ENCODE peak calls at places on chromosomes 13 and 19, in four cellular contexts. V is GM12878, A is H1, M is HepG2. R is an unnamed sample.

GRCh38 chr19:28737021-28737525 is 475.9 kb downstream of the UQCRFS1 start:
- DNase-seq in V (peak), A (no peak), M (peak), R (peak)

GRCh38 chr19:6693681-6694080 is 23.7 kb upstream of the TNFSF14 start:
- DNase-seq in V (no peak), A (no peak), M (peak), R (peak)

GRCh38 chr19:23285948-23286347 is 35.8 kb upstream of the ZNF724 start:
- DNase-seq in V (no peak), A (no peak), M (no peak), R (no peak)

GRCh38 chr13:42102961-42103688 is 54.7 kb downstream of the DGKH start:
- DNase-seq in V (no peak), A (no peak), M (no peak), R (no peak)

GRCh38 chr19:51076602-51077213 is 6.0 kb downstream of the KLK14 start:
- DNase-seq in V (no peak), A (no peak), M (no peak), R (no peak)

GRCh38 chr19:50607874-50608785 is 31.6 kb downstream of the SYT3 start:
- DNase-seq in V (peak), A (peak), M (peak), R (peak)

GRCh38 chr19:29551774-29552173 is 26.0 kb downstream of the VSTM2B start:
- DNase-seq in V (no peak), A (peak), M (no peak), R (no peak)

GRCh38 chr19:33751386-33751770 is 45.3 kb upstream of the KCTD15 start:
- DNase-seq in V (no peak), A (no peak), M (no peak), R (no peak)

GRCh38 chr19:18282021-18282787 is 782 bp upstream of the JUND start:
- DNase-seq in V (no peak), A (no peak), M (peak), R (no peak)

GRCh38 chr13:22451345-22451744 is 729.4 kb upstream of the SGCG start:
- DNase-seq in V (no peak), A (no peak), M (peak), R (no peak)

GRCh38 chr19:33497778-33498175 is 23.8 kb downstream of the PEPD start:
- DNase-seq in V (no peak), A (no peak), M (no peak), R (no peak)

GRCh38 chr19:13155472-13156284 is 5.5 kb downstream of the IER2 start:
- DNase-seq in V (no peak), A (peak), M (peak), R (peak)

GRCh38 chr13:42396501-42396900 is 124.5 kb downstream of the AKAP11 start:
- DNase-seq in V (no peak), A (no peak), M (no peak), R (no peak)

GRCh38 chr13:100423375-100423774 is 165.2 kb downstream of the GGACT start:
- DNase-seq in V (no peak), A (no peak), M (no peak), R (no peak)

GRCh38 chr13:73273276-73273675 is 214.5 kb downstream of the KLF5 start:
- DNase-seq in V (no peak), A (no peak), M (no peak), R (no peak)

GRCh38 chr19:10120538-10121198 is 969 bp upstream of the EIF3G start:
- DNase-seq in V (no peak), A (no peak), M (no peak), R (no peak)

GRCh38 chr19:6730153-6730804 is 7.1 kb downstream of the GPR108 start:
- DNase-seq in V (no peak), A (peak), M (peak), R (peak)

GRCh38 chr13:57825066-57825465 is 193.5 kb downstream of the PCDH17 start:
- DNase-seq in V (no peak), A (no peak), M (no peak), R (no peak)

GRCh38 chr13:103263448-103263847 is 197.2 kb upstream of the SLC10A2 start:
- DNase-seq in V (no peak), A (no peak), M (no peak), R (no peak)

GRCh38 chr19:35760711-35761349 is 2.9 kb downstream of the PROSER3 start:
- DNase-seq in V (no peak), A (no peak), M (no peak), R (no peak)

GRCh38 chr19:46748325-46749109 is 2.3 kb upstream of the STRN4 start:
- DNase-seq in V (no peak), A (peak), M (peak), R (peak)

GRCh38 chr13:43077906-43078305 is 54.5 kb downstream of the DNAJC15 start:
- DNase-seq in V (no peak), A (no peak), M (no peak), R (no peak)

GRCh38 chr13:27925220-27925991 is 5.6 kb downstream of the PDX1 start:
- DNase-seq in V (no peak), A (no peak), M (no peak), R (no peak)

DNA sequence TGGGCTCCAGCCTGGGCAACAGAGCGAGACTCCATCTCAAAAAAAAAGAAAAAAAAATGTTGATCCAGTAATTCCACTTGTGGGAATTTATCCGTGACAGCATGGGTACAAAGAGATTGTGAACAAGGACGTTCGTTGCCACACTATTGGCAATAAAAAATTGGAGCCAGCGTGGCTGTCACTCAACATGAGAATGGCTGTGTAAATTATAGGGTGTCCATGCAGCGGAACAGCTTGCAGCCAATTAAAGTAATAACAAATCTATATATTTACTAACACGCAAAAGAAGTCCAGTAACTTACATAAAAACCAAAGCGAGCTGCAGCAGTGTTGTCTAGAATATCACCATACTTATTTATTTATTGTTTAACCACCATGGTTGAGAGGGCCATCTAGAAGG is 19.3 kb downstream of the DPF1 start:
- DNase-seq in V (no peak), A (no peak), M (no peak), R (no peak)
- TF ChIP-seq TAF1 in V (no peak), A (no peak), M (no peak), R (no peak)

GRCh38 chr13:98493035-98493401 is 83.9 kb downstream of the STK24 start:
- DNase-seq in V (no peak), A (no peak), M (no peak), R (no peak)
- TF ChIP-seq ATF3 in V (no peak), A (no peak), M (no peak), R (no peak)

DNA sequence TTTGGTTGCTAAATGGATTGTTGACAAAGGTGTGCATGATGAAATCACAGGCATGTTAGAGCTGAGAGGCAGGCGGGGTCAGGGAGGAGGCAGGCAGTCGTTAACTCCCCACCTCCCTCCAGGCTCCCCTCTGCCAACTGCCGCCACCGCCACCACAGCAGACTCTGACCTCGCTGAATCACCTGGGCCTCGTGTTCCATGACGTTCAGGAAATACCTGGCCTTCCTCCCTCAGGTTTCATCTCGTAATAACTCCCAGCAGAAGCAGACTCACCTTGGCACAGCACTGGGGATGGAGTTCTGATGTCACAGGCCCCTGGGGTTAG is 198.5 kb downstream of the KATNAL1 start:
- DNase-seq in V (no peak), A (no peak), M (peak), R (no peak)
- TF ChIP-seq TAF1 in V (no peak), A (no peak), M (no peak), R (no peak)

GRCh38 chr13:35356572-35356971 is 119.9 kb downstream of the MAB21L1 start:
- DNase-seq in V (no peak), A (no peak), M (no peak), R (no peak)
- TF ChIP-seq ATF3 in V (no peak), A (no peak), M (no peak), R (no peak)

DNA sequence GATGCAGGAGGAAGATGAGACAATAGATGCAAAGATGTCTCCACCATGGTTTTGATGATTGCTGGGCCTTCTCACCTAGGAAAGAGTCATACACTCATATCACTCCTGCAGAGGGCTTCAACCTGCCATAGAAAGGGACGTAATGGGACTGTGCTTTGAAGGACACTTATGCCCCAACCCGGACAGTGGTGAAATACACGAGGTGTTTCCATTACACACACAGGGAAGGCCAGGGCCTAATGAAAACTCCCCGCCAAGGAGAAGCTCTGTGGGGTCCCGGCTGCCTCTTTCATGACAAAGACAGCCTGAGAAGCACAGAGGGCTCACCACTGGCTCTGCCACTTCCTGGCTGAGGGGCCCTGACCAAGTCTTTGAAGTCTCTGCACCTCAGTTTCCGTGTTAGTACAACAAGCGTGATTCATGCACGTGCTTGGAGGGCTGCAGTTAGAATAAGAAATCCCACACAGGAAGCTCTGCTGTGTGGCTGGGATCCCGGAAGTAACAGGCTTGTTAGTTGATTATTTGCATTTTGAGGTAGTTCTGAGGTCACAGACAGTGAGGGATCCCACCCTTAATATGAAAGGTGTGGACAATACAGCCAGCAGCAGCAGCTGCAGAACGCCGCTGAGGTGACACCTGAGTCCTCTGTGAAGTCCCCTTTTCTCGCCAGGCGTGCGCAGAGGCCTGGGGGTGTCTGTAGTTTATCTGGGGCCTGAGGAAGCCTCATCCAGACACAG is 61.8 kb upstream of the ATP12A start:
- DNase-seq in V (peak), A (no peak), M (no peak), R (no peak)
- TF ChIP-seq TAF1 in V (no peak), A (no peak), M (no peak), R (no peak)

GRCh38 chr19:41701401-41702075 is 6.9 kb upstream of the CEACAM5 start:
- DNase-seq in V (no peak), A (no peak), M (no peak), R (peak)
- TF ChIP-seq ATF3 in V (no peak), A (no peak), M (no peak), R (no peak)

GRCh38 chr13:45206340-45206739 is 5.5 kb upstream of the KCTD4 start:
- DNase-seq in V (peak), A (no peak), M (no peak), R (no peak)
- TF ChIP-seq TAF1 in V (no peak), A (no peak), M (no peak), R (no peak)

DNA sequence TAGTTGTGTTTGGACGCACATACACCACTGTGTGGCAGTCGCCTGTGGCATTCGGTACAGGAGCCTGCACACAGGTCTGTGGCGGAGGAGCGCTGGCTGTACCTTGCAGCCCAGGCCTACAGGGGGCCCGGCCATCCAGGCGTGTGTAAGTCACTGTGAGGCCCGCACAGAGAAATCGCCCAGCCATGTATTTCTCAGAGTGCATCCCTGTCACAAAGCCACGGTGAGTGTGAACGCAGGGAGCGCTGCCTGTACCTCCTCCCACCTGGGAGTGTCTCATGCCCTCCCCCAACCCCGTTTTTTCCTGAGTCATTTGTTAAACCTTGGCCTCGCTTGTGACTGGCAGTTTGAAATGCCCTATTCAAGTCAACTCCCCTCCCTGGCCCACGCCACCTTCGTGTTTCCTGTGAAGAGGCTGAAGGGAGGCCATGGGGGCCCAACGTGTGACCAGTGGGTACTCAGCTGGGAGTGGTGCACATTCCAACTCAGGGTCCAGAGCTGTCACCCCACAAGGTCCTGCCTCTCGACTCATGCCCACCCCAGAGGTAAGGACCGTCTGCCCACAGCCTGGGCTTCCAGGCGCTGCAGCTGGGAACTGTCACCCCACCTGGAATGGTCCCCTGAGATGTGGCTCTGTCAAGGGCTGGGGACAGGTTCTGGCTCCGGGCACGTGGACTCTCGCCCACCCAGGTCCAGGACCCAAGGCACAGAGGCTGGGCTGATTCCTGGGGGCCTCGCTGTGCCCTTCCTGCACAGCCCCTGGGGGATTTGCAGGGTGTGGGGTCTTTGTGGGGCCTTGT is 11.6 kb upstream of the RASA3 start:
- DNase-seq in V (no peak), A (peak), M (peak), R (peak)
- TF ChIP-seq ATF3 in V (no peak), A (no peak), M (no peak), R (no peak)

GRCh38 chr13:34364633-34365032 is 546.7 kb downstream of the RFC3 start:
- DNase-seq in V (no peak), A (no peak), M (no peak), R (no peak)
- TF ChIP-seq TAF1 in V (no peak), A (no peak), M (no peak), R (no peak)